ENCODE peak calls at places on chromosomes 13 and 19, in six cellular contexts. K, T, W, N, J and H are unnamed samples.

GRCh38 chr19:19224852-19225494 is 13.2 kb downstream of the NCAN start:
- DNase-seq in T (peak), W (peak), J (peak), K (peak), N (peak), H (peak)

GRCh38 chr13:79548886-79549285 is 67.9 kb downstream of the NDFIP2 start:
- DNase-seq in W (no peak), N (peak), T (peak), K (peak), J (peak), H (no peak)

GRCh38 chr19:53394522-53394973 is 401 bp upstream of the ZNF765 start:
- DNase-seq in K (peak), W (no peak), T (peak), N (peak), J (peak), H (peak)

GRCh38 chr19:30070198-30070969 is 128.3 kb downstream of the URI1 start:
- DNase-seq in J (no peak), N (no peak), K (no peak), T (no peak), W (no peak), H (peak)

GRCh38 chr19:51094696-51095279 is 12.1 kb upstream of the KLK14 start:
- DNase-seq in K (peak), J (peak), T (no peak), W (peak), N (peak), H (peak)

GRCh38 chr13:91046715-91047327 is 300.7 kb upstream of the MIR17HG start:
- DNase-seq in T (no peak), W (no peak), N (no peak), K (peak), J (no peak), H (peak)

GRCh38 chr13:24251525-24251924 is 57.9 kb upstream of the C1QTNF9 start:
- DNase-seq in N (no peak), K (no peak), W (no peak), T (no peak), J (no peak), H (no peak)

GRCh38 chr19:4487572-4487971 is 15.5 kb downstream of the HDGFL2 start:
- DNase-seq in N (no peak), T (no peak), W (no peak), K (no peak), J (no peak), H (peak)

GRCh38 chr19:45075215-45076028 is 856 bp downstream of the ZNF296 start:
- DNase-seq in K (peak), N (peak), T (no peak), W (peak), J (no peak), H (peak)

GRCh38 chr19:41995959-41996797 is 2.1 kb upstream of the ATP1A3 start:
- DNase-seq in T (no peak), N (no peak), W (peak), K (peak), J (no peak), H (peak)

GRCh38 chr13:73141292-73141771 is 82.5 kb downstream of the KLF5 start:
- DNase-seq in J (peak), N (no peak), T (peak), K (no peak), W (no peak), H (no peak)

DNA sequence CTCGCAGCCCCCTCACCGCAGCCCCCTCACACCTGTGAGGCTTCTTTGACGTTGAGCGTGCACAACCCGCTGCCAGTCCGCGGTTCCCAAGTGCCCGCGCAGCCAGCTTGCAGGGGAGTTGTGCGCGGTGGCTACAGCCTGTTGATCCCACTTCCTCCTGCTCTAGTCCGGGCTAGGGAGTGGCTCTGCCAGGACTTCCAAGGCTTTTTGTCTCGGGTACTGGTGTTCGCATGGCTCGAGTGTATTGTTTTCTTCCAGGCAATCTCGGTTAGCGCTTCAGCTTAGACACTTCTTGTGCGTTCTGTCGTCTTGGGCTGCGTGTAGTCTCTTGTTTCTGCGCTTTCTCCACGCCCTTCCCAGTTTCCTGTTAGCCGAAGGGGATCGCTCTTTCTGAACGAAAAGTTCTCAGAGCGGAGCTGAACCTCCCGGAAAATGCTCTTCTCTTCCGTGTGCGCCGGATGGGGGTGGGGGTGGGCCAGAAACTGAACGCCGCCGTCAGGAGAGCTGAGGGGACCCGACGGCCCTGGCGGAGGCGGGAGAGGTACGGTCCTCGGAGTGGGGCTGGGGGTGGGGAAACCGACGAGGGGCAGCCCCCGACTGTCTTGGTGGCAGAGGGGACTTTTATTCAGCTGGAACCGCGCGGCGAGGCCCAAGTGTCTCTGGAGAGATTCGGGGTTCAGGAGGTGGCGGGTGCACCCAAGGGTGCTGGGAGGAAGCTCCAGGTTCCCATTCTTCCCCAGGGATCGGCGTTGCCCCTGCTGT is 706 bp upstream of the DGKH start:
- DNase-seq in T (peak), J (peak), N (peak), K (peak), W (peak), H (peak)
- H3K4ac ChIP-seq in T (peak), J (peak), N (no peak), K (no peak), W (peak), H (no peak)

DNA sequence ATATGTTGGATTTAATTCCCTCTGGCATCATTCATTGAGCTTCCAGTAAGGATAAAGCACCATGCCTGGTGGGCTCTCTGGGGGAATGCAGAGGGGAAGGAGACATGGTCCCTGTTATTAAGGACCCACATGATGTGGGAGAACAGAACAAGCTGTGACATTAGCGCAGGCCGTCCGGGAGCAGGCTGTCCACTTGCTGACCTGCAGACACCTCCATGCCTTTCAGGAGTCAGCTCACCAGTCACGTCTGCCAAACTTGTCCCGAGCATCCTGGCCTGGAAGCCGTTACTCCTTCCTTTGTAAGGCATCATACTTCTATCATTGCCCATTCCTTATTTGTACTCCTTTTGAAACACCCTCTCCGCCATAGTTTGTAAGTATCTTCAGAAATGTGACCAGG is 23.4 kb downstream of the B3GLCT start:
- DNase-seq in N (no peak), J (no peak), K (no peak), T (no peak), W (no peak), H (no peak)
- H3K9ac ChIP-seq in N (no peak), J (no peak), K (no peak), T (no peak), W (no peak), H (no peak)

DNA sequence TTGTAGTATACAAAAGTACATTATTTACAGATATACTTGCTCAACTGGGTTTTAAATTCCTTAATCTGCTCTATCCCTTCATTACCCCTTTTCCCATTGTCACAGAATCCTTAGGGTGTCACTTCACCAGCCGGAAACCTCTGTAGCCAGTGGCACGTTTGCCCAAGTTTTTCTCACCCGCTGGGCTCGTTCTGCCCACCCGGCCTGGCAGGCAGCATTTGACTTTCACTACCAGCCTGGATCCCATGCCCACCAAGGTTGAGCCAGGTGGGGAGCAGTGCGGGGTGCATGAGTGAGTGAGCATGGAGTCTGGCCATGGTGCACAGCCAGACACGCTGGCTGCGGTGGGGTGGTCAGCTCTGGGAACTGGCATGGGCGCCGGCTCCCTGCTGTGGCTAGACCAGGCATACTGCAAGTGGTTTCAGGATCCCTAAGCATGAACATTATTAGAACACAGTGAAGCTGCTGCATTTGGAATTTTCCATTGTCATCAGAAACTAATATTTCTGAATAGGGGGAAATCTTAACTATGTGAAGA is 98.3 kb downstream of the NALCN start:
- DNase-seq in K (no peak), J (no peak), W (no peak), T (no peak), N (no peak), H (no peak)
- H2BK120ac ChIP-seq in K (no peak), J (peak), W (no peak), T (no peak), N (no peak), H (no peak)

DNA sequence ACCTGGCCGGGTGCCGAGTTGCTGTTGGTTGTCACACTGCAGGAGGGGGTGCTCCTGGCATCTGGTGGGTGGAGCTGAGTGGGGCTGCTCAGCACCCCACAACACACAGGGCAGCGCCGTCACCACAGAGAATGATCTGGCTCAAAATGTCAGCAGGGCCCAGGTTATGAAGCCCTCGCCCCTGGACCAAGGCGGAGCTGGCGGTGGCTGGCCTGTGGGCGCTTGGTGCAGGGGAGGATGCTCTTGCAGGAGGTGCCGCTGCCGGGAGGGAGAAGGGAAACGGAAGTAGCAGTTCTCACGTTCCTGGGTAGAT is 14.2 kb upstream of the LENG8 start:
- DNase-seq in J (no peak), N (no peak), W (no peak), T (no peak), K (no peak), H (no peak)
- H3K4ac ChIP-seq in J (no peak), N (no peak), W (no peak), T (no peak), K (no peak), H (no peak)

GRCh38 chr19:34774857-34775256 is 1.8 kb upstream of the ZNF599 start:
- DNase-seq in N (no peak), W (no peak), J (no peak), K (no peak), T (no peak), H (no peak)

GRCh38 chr19:34772697-34773554 is at the start of gene ZNF599:
- DNase-seq in J (peak), N (peak), W (peak), T (peak), K (peak), H (peak)

GRCh38 chr19:34767967-34768366 is 5.0 kb downstream of the ZNF599 start:
- DNase-seq in J (no peak), K (no peak), W (no peak), N (no peak), T (no peak), H (no peak)

GRCh38 chr19:34778342-34778741 is 5.3 kb upstream of the ZNF599 start:
- DNase-seq in J (no peak), T (no peak), K (no peak), N (no peak), W (no peak), H (no peak)

GRCh38 chr19:34773555-34773864 is 495 bp upstream of the ZNF599 start:
- DNase-seq in J (no peak), T (no peak), W (no peak), K (no peak), N (no peak), H (no peak)
- H3K9ac ChIP-seq in J (peak), T (no peak), W (no peak), K (no peak), N (no peak), H (no peak)

GRCh38 chr19:13843104-13843921 is 33.6 kb upstream of the NANOS3 start:
- DNase-seq in N (peak), T (peak), W (peak), K (peak), J (peak), H (peak)
- H2BK120ac ChIP-seq in N (peak), T (peak), W (peak), K (peak), J (peak), H (peak)

DNA sequence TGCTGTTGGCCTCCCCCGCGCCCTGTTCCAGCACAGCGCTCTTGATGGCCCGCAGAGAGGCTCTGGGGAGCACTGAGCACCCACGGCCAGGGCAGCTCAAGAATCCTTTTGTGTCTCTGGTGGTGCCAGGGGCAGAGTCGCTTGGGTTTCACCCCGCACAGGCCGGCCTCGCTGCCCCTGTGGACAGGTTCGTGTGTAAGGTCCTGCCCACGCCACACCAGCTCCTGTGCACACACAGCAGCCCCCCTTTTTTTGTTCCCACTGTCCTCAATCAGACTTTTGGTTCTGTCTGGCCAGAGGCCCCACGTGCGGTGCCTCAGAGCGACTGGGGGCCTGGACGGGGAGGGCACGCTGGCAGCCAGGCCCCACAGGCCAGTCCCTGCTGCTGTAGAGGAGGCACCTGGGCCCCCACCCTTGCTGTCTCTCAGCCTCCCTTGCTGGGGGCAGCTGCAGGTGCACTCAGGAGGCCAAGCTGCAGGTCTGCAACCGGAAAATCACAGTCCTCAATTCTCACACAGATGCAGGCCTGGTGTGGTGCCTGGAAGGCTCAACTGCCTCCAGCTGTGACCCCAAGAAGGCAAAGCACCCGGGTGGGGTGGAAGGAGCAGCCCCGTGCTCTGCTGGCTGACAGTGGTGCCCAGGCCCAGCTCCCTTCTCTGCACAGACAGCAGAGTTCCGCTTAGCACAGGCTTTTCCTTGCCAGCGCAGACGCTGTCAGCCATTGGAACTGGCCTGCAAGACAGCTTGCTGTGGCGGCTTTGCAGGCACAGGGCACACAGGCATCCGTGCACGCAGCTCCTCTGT is 12.6 kb upstream of the F7 start:
- DNase-seq in K (no peak), W (no peak), T (no peak), N (no peak), J (no peak), H (no peak)
- H3K4ac ChIP-seq in K (no peak), W (no peak), T (no peak), N (no peak), J (no peak), H (no peak)

GRCh38 chr13:29459818-29460335 is 135.6 kb downstream of the SLC7A1 start:
- DNase-seq in W (no peak), N (no peak), K (no peak), J (no peak), T (no peak), H (no peak)
- H3K9ac ChIP-seq in W (no peak), N (no peak), K (no peak), J (no peak), T (no peak), H (no peak)